ENCODE peak calls at places on chromosome 13, in eight cellular contexts. E is heart left ventricle, G is LHCN-M2, T is ELF-1, X is frontal cortex, H is T follicular helper cell, K is substantia nigra, C is heart right ventricle. Y is an unnamed sample.

GRCh38 chr13:95201814-95202521 is 99.3 kb downstream of the ABCC4 start:
- DNase-seq in E (no peak), G (no peak), T (no peak), X (no peak), H (no peak), K (no peak), C (no peak), Y (no peak)

GRCh38 chr13:22220186-22221160 is 549.6 kb downstream of the FGF9 start:
- DNase-seq in E (no peak), G (no peak), T (no peak), X (no peak), H (no peak), K (no peak), C (no peak), Y (no peak)

GRCh38 chr13:50366488-50367174 is 351.4 kb downstream of the KCNRG start:
- DNase-seq in E (no peak), G (no peak), T (no peak), X (no peak), H (no peak), K (no peak), C (no peak), Y (no peak)

GRCh38 chr13:71721117-71721516 is 145.9 kb downstream of the DACH1 start:
- DNase-seq in E (no peak), G (no peak), T (no peak), X (no peak), H (no peak), K (no peak), C (no peak), Y (no peak)

GRCh38 chr13:50015750-50016149 is 506 bp downstream of the KCNRG start:
- DNase-seq in E (no peak), G (no peak), T (peak), X (no peak), H (no peak), K (no peak), C (no peak), Y (no peak)

GRCh38 chr13:112982281-112983041 is 13.4 kb downstream of the MCF2L start:
- DNase-seq in E (no peak), G (no peak), T (no peak), X (peak), H (no peak), K (no peak), C (no peak), Y (no peak)

GRCh38 chr13:30134578-30134977 is 172.8 kb downstream of the KATNAL1 start:
- DNase-seq in E (no peak), G (no peak), T (no peak), X (no peak), H (no peak), K (no peak), C (no peak), Y (no peak)

GRCh38 chr13:49733181-49733951 is 42.1 kb upstream of the EBPL start:
- DNase-seq in E (no peak), G (no peak), T (no peak), X (no peak), H (no peak), K (no peak), C (no peak), Y (peak)

GRCh38 chr13:112185466-112185865 is 118.5 kb downstream of the SOX1 start:
- DNase-seq in E (no peak), G (no peak), T (no peak), X (no peak), H (no peak), K (no peak), C (no peak), Y (no peak)

GRCh38 chr13:96238861-96239260 is 149.0 kb downstream of the HS6ST3 start:
- DNase-seq in E (no peak), G (no peak), T (no peak), X (no peak), H (no peak), K (no peak), C (no peak), Y (no peak)

GRCh38 chr13:96744665-96745331 is 249.5 kb downstream of the OXGR1 start:
- DNase-seq in E (no peak), G (no peak), T (no peak), X (no peak), H (no peak), K (no peak), C (no peak), Y (no peak)

GRCh38 chr13:113116871-113117271 is 5.7 kb upstream of the F10 start:
- DNase-seq in E (no peak), G (no peak), T (no peak), X (no peak), H (no peak), K (no peak), C (no peak), Y (no peak)

GRCh38 chr13:113403255-113404104 is 39.5 kb upstream of the GRTP1 start:
- DNase-seq in E (peak), G (no peak), T (peak), X (no peak), H (no peak), K (no peak), C (no peak), Y (no peak)

GRCh38 chr13:39910041-39910440 is 254.6 kb downstream of the COG6 start:
- DNase-seq in E (no peak), G (no peak), T (no peak), X (no peak), H (no peak), K (no peak), C (no peak), Y (no peak)

GRCh38 chr13:34145061-34145460 is 327.1 kb downstream of the RFC3 start:
- DNase-seq in E (no peak), G (no peak), T (no peak), X (no peak), H (no peak), K (no peak), C (no peak), Y (no peak)

GRCh38 chr13:41216160-41216559 is 21.8 kb upstream of the KBTBD7 start:
- DNase-seq in E (no peak), G (peak), T (no peak), X (no peak), H (no peak), K (no peak), C (no peak), Y (no peak)

GRCh38 chr13:98586400-98587144 is 9.7 kb upstream of the STK24 start:
- DNase-seq in E (no peak), G (no peak), T (no peak), X (no peak), H (no peak), K (no peak), C (no peak), Y (no peak)

GRCh38 chr13:23354520-23354919 is 79.0 kb downstream of the SACS start:
- DNase-seq in E (no peak), G (no peak), T (no peak), X (no peak), H (no peak), K (no peak), C (no peak), Y (no peak)

GRCh38 chr13:109762791-109763190 is 23.6 kb downstream of the IRS2 start:
- DNase-seq in E (no peak), G (no peak), T (no peak), X (no peak), H (no peak), K (no peak), C (no peak), Y (no peak)

GRCh38 chr13:113769106-113769505 is 10.1 kb downstream of the TMEM255B start:
- DNase-seq in E (no peak), G (no peak), T (no peak), X (no peak), H (no peak), K (no peak), C (no peak), Y (no peak)

GRCh38 chr13:28611021-28611420 is 47.9 kb upstream of the POMP start:
- DNase-seq in E (no peak), G (no peak), T (no peak), X (no peak), H (no peak), K (no peak), C (no peak), Y (no peak)

GRCh38 chr13:20407759-20408158 is 117.9 kb downstream of the CRYL1 start:
- DNase-seq in E (no peak), G (no peak), T (peak), X (no peak), H (no peak), K (no peak), C (no peak), Y (no peak)

GRCh38 chr13:84588023-84588422 is 705.7 kb upstream of the SLITRK1 start:
- DNase-seq in E (no peak), G (no peak), T (no peak), X (no peak), H (no peak), K (no peak), C (no peak), Y (no peak)

GRCh38 chr13:19150712-19151228 is 30.9 kb downstream of the TUBA3C start:
- DNase-seq in E (peak), G (no peak), T (no peak), X (no peak), H (no peak), K (no peak), C (peak), Y (no peak)

GRCh38 chr13:20431687-20432384 is 93.8 kb downstream of the CRYL1 start:
- DNase-seq in E (no peak), G (no peak), T (no peak), X (no peak), H (no peak), K (no peak), C (no peak), Y (no peak)

GRCh38 chr13:49606747-49607648 is 21.3 kb upstream of the ARL11 start:
- DNase-seq in E (peak), G (peak), T (peak), X (peak), H (peak), K (peak), C (peak), Y (peak)

GRCh38 chr13:59510377-59510776 is 653.4 kb downstream of the DIAPH3 start:
- DNase-seq in E (no peak), G (no peak), T (no peak), X (no peak), H (no peak), K (no peak), C (no peak), Y (no peak)

GRCh38 chr13:108595416-108596257 is 33.8 kb upstream of the MYO16 start:
- DNase-seq in E (no peak), G (no peak), T (peak), X (peak), H (no peak), K (no peak), C (no peak), Y (no peak)

GRCh38 chr13:27510082-27510481 is 59.7 kb upstream of the MTIF3 start:
- DNase-seq in E (no peak), G (no peak), T (no peak), X (no peak), H (no peak), K (no peak), C (no peak), Y (no peak)

GRCh38 chr13:106753241-106753640 is 185.3 kb upstream of the ARGLU1 start:
- DNase-seq in E (no peak), G (no peak), T (no peak), X (no peak), H (no peak), K (no peak), C (peak), Y (no peak)

GRCh38 chr13:110436276-110436675 is 125.2 kb downstream of the RAB20 start:
- DNase-seq in E (no peak), G (no peak), T (no peak), X (no peak), H (no peak), K (no peak), C (no peak), Y (no peak)

GRCh38 chr13:45120967-45121366 is 657 bp downstream of the GTF2F2 start:
- DNase-seq in E (no peak), G (no peak), T (no peak), X (no peak), H (no peak), K (no peak), C (no peak), Y (no peak)

GRCh38 chr13:27171830-27172494 is 351 bp upstream of the USP12 start:
- DNase-seq in E (peak), G (peak), T (peak), X (peak), H (peak), K (peak), C (peak), Y (peak)

GRCh38 chr13:23254506-23254905 is 73.7 kb downstream of the SGCG start:
- DNase-seq in E (no peak), G (no peak), T (peak), X (no peak), H (no peak), K (no peak), C (no peak), Y (no peak)

GRCh38 chr13:24254151-24254810 is 55.1 kb upstream of the C1QTNF9 start:
- DNase-seq in E (no peak), G (no peak), T (no peak), X (no peak), H (peak), K (no peak), C (no peak), Y (peak)

GRCh38 chr13:109821038-109821545 is 34.7 kb upstream of the IRS2 start:
- DNase-seq in E (no peak), G (no peak), T (peak), X (no peak), H (no peak), K (no peak), C (no peak), Y (no peak)

Y was measured in lung.